ENCODE peak calls at places on chromosomes 12 and 14, in eight cellular contexts. V is NCI-H1092 treated with DMSO at 0.1 percent for 48 hours; K is epithelial cell of esophagus; R is NCI-H146; S is HS-27A; H is activated CD8-positive, alpha-beta memory T cell treated with anti-CD3 and anti-CD28 coated beads for 24 hours; Z is effector memory CD8-positive, alpha-beta T cell; N is NCI-H1417 treated with DMSO at 0.1 percent for 48 hours. L is an unnamed sample.

GRCh38 chr14:35285168-35285990 is 6.8 kb upstream of the PSMA6 start:
- DNase-seq in V (no peak), K (peak), R (no peak), S (no peak), H (no peak), Z (no peak), N (no peak), L (no peak)

GRCh38 chr12:52947738-52948423 is 1.0 kb upstream of the KRT18 start:
- DNase-seq in V (no peak), K (no peak), R (no peak), S (no peak), H (no peak), Z (no peak), N (no peak), L (no peak)

GRCh38 chr14:74514471-74514932 is 20.9 kb downstream of the ISCA2 start:
- DNase-seq in V (no peak), K (peak), R (no peak), S (no peak), H (no peak), Z (no peak), N (no peak), L (no peak)

GRCh38 chr12:89988556-89988955 is 279.9 kb upstream of the ATP2B1 start:
- DNase-seq in V (no peak), K (no peak), R (no peak), S (no peak), H (no peak), Z (no peak), N (no peak), L (no peak)

GRCh38 chr12:89353823-89354629 is 1.7 kb upstream of the DUSP6 start:
- DNase-seq in V (peak), K (peak), R (peak), S (no peak), H (peak), Z (peak), N (peak), L (peak)

GRCh38 chr14:101491841-101492240 is 69.5 kb upstream of the DIO3 start:
- DNase-seq in V (no peak), K (no peak), R (no peak), S (no peak), H (no peak), Z (no peak), N (no peak), L (no peak)

GRCh38 chr12:104668274-104668718 is 211.5 kb downstream of the CHST11 start:
- DNase-seq in V (peak), K (no peak), R (no peak), S (no peak), H (no peak), Z (no peak), N (no peak), L (no peak)

GRCh38 chr14:22822619-22823551 is 6.8 kb upstream of the MRPL52 start:
- DNase-seq in V (peak), K (peak), R (peak), S (peak), H (peak), Z (peak), N (no peak), L (peak)

GRCh38 chr12:71014180-71014785 is 93.7 kb upstream of the PTPRR start:
- DNase-seq in V (peak), K (peak), R (no peak), S (no peak), H (no peak), Z (no peak), N (peak), L (no peak)

GRCh38 chr14:22847661-22848341 is 11.4 kb downstream of the MMP14 start:
- DNase-seq in V (no peak), K (peak), R (no peak), S (no peak), H (no peak), Z (no peak), N (no peak), L (no peak)

GRCh38 chr14:99273724-99274345 is 1.8 kb upstream of the BCL11B start:
- DNase-seq in V (peak), K (peak), R (no peak), S (no peak), H (peak), Z (peak), N (no peak), L (no peak)

GRCh38 chr14:55354500-55354899 is 57.1 kb downstream of the ATG14 start:
- DNase-seq in V (peak), K (peak), R (peak), S (no peak), H (peak), Z (peak), N (peak), L (peak)

GRCh38 chr12:61758661-61759060 is 501.5 kb upstream of the USP15 start:
- DNase-seq in V (no peak), K (peak), R (no peak), S (no peak), H (no peak), Z (no peak), N (no peak), L (no peak)

GRCh38 chr12:124700810-124701594 is 133.6 kb upstream of the NCOR2 start:
- DNase-seq in V (no peak), K (peak), R (no peak), S (no peak), H (no peak), Z (no peak), N (no peak), L (no peak)